ENCODE peak calls at places on chromosome 16, in ten cellular contexts. I, P, O, X, V, U, Z, T, B and W are unnamed samples.

GRCh38 chr16:12569061-12569460 is 234.6 kb downstream of the CPPED1 start:
- DNase-seq in U (no peak), P (no peak), O (no peak), X (no peak), B (no peak), I (no peak), Z (no peak), V (no peak), T (no peak), W (no peak)

GRCh38 chr16:21973945-21974344 is 20.8 kb downstream of the UQCRC2 start:
- DNase-seq in P (no peak), X (no peak), V (no peak), T (no peak), B (no peak), I (no peak), U (no peak), O (no peak), Z (no peak), W (no peak)

GRCh38 chr16:85418978-85419491 is 194.1 kb upstream of the GSE1 start:
- DNase-seq in V (no peak), B (peak; percentile 7), U (no peak), P (no peak), O (no peak), T (no peak), I (no peak), Z (no peak), X (no peak), W (no peak)

GRCh38 chr16:4319454-4319853 is 3.6 kb downstream of the GLIS2 start:
- DNase-seq in X (no peak), O (no peak), B (peak; percentile 59), U (no peak), P (no peak), I (no peak), V (peak; percentile 53), Z (no peak), T (no peak), W (peak; percentile 50)

GRCh38 chr16:57859331-57859730 is 57.0 kb upstream of the KIFC3 start:
- DNase-seq in T (no peak), B (no peak), I (peak; percentile 43), V (no peak), P (peak; percentile 66), O (no peak), X (no peak), U (peak; percentile 61), Z (no peak), W (peak; percentile 13)

GRCh38 chr16:71542377-71542776 is 16.2 kb downstream of the CHST4 start:
- DNase-seq in T (no peak), B (peak; percentile 60), O (no peak), X (no peak), Z (peak; percentile 32), I (peak; percentile 44), P (peak; percentile 55), U (peak; percentile 20), V (peak; percentile 13), W (peak; percentile 11)

GRCh38 chr16:3876695-3877094 is 3.8 kb downstream of the CREBBP start:
- DNase-seq in T (no peak), I (no peak), P (no peak), X (no peak), V (no peak), O (no peak), U (peak; percentile 52), Z (no peak), B (no peak), W (peak; percentile 24)

GRCh38 chr16:11474617-11475291 is 112.0 kb downstream of the LITAF start:
- DNase-seq in O (no peak), B (no peak), U (no peak), Z (no peak), X (no peak), I (no peak), P (no peak), V (no peak), T (no peak), W (no peak)

GRCh38 chr16:29745126-29745852 is 501 bp downstream of the C16orf54 start:
- DNase-seq in U (no peak), V (no peak), I (no peak), Z (no peak), T (no peak), B (peak; percentile 31), O (no peak), P (no peak), X (no peak), W (no peak)

GRCh38 chr16:65543781-65544740 is 422.2 kb upstream of the CDH11 start:
- DNase-seq in B (no peak), X (no peak), O (no peak), V (no peak), I (no peak), P (no peak), Z (no peak), T (no peak), U (no peak), W (no peak)

GRCh38 chr16:65546353-65546791 is 424.5 kb upstream of the CDH11 start:
- DNase-seq in B (no peak), U (no peak), P (peak; percentile 79), I (no peak), O (no peak), T (no peak), V (no peak), Z (no peak), X (no peak), W (peak; percentile 59)

GRCh38 chr16:65547799-65548446 is 426.1 kb upstream of the CDH11 start:
- DNase-seq in O (no peak), U (peak; percentile 81), X (no peak), Z (no peak), T (no peak), I (no peak), V (no peak), B (no peak), P (peak; percentile 98), W (peak; percentile 94)

DNA sequence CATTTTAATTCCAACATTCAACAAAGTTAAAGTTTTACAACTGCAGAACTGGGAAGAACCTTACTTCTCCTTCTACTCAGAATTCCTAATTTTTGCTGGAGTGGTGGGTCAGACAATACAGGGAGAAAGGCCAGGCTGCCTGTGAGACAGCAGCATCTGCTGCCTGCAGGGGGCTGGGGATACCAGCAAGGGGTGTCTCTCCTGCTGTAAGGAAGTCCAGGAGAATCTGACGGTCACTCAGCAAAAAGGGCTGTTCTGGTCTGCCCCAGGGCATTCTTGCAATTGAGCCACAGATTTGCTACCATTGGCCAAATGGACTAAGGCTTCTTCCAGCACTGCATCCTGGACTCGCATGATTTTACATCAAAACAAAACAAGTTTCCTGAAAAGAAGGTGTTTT is 426.6 kb upstream of the CDH11 start:
- DNase-seq in X (no peak), Z (no peak), P (peak; percentile 51), U (no peak), O (no peak), T (no peak), B (no peak), I (no peak), V (no peak), W (peak; percentile 48)
- H3K4me3 ChIP-seq in X (no peak overlapping the region), Z (no peak overlapping the region), P (no peak overlapping the region), U (no peak overlapping the region), O (no peak overlapping the region), T (no peak overlapping the region), B (no peak overlapping the region), I (no peak overlapping the region), V (no peak overlapping the region), W (peak overlapping the region; percentile 8)

GRCh38 chr16:66477028-66477515 is 50.0 kb downstream of the BEAN1 start:
- DNase-seq in V (no peak), O (no peak), X (no peak), U (no peak), I (no peak), B (no peak), P (peak; percentile 31), T (no peak), Z (no peak), W (no peak)
- H3K4me1 ChIP-seq in V (no peaks in the 10 kb centered on the region), O (no peaks in the 10 kb centered on the region), X (peaks cover 10% of the 10 kb centered on the region), U (peaks cover 28% of the 10 kb centered on the region), I (peaks cover 14% of the 10 kb centered on the region), B (no peaks in the 10 kb centered on the region), P (no peaks in the 10 kb centered on the region), T (no peaks in the 10 kb centered on the region), Z (peaks cover 5% of the 10 kb centered on the region), W (peaks cover 5% of the 10 kb centered on the region)

GRCh38 chr16:2179107-2179501 is 17.3 kb downstream of the CASKIN1 start:
- DNase-seq in O (no peak), V (no peak), I (no peak), T (no peak), X (no peak), B (no peak), U (no peak), P (no peak), Z (no peak), W (no peak)
- H3K36me3 ChIP-seq in O (peaks cover 4% of the 10 kb centered on the region), V (peaks cover 42% of the 10 kb centered on the region), I (peaks cover 35% of the 10 kb centered on the region), T (peaks cover 7% of the 10 kb centered on the region), X (peaks cover 21% of the 10 kb centered on the region), B (peaks cover 17% of the 10 kb centered on the region), U (peaks cover 80% of the 10 kb centered on the region), P (peaks cover 16% of the 10 kb centered on the region), Z (peaks cover 37% of the 10 kb centered on the region), W (peaks cover 26% of the 10 kb centered on the region)

GRCh38 chr16:55653106-55653505 is 2.7 kb upstream of the SLC6A2 start:
- DNase-seq in I (no peak), T (no peak), O (no peak), V (no peak), P (no peak), B (no peak), U (no peak), X (no peak), Z (no peak), W (no peak)

GRCh38 chr16:55657616-55658015 is 1.8 kb downstream of the SLC6A2 start:
- DNase-seq in U (no peak), P (no peak), B (no peak), Z (no peak), V (no peak), X (no peak), I (no peak), O (no peak), T (no peak), W (no peak)

GRCh38 chr16:55655381-55655708 is 443 bp upstream of the SLC6A2 start:
- DNase-seq in P (no peak), V (no peak), T (no peak), U (no peak), I (no peak), B (no peak), Z (no peak), O (no peak), X (no peak), W (no peak)

GRCh38 chr16:55656695-55657092 is 906 bp downstream of the SLC6A2 start:
- DNase-seq in V (no peak), U (no peak), O (no peak), P (no peak), Z (no peak), B (no peak), I (no peak), T (no peak), X (no peak), W (no peak)

DNA sequence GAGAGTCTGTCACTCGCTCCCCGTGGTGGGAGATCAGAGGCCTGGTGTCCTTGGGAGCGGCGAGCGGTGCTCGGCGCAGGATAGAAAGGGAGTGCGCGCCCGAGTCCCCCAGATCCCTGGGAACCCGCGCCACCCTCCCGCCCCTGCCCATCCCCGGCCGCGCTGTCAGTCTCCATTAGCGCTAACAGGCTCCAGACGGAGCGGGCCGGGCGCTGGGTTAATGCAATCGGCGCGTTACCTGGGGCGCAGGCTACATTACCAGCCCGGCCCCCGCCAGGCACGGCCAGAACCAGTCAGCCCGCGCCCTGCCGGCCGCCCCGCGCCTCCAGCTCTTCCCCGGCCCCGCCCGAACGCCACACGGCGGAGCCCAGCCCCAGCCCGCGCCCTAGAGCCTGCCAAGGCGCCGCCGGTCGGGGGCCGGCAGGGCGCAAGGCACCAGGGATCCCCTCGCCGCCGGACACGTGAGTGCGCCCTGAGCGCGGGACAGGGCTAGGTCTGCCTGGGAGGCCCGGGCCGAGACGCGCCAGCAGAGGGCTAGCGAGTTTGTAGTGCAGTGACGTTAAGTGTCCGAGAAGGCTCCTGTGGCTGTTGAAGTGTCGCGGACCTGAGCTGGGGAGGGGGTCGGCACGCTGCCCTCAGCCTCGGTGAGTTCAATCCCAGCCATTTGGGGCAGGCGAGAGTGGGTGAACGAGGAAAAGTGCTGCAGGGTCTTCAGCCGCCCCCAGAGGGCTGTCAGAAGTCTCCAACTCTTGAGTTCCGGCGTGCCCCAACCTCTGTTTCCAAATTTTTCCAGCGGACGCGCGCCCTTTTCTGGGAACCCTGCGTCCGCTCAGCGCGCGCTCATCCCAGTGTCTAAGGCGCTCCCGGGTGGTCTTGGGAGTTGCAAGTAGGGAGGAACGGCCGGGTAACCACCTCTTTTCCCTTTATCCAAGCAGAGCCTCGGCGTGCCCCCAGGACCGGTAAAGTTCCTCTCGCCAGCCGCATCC is at the start of gene SLC6A2:
- DNase-seq in X (no peak), T (no peak), P (no peak), I (no peak), B (no peak), Z (peak; percentile 41), U (no peak), V (peak; percentile 38), O (no peak), W (peak; percentile 36)
- H3K4me3 ChIP-seq in X (peak within 1 kb of the TSS; percentile 45), T (no peak within 1 kb of the TSS), P (peak within 1 kb of the TSS; percentile 22), I (no peak within 1 kb of the TSS), B (no peak within 1 kb of the TSS), Z (peak within 1 kb of the TSS; percentile 29), U (peak within 1 kb of the TSS; percentile 35), V (peak within 1 kb of the TSS; percentile 47), O (peak within 1 kb of the TSS; percentile 43), W (no peak within 1 kb of the TSS)